ENCODE peak calls at places on chromosome 13, in seven cellular contexts. R, S, H, C, Z, D and N are unnamed samples.

GRCh38 chr13:99078014-99078771 is 100.3 kb upstream of the DOCK9 start:
- DNase-seq in R (peak), S (no peak), H (no peak), C (no peak), Z (no peak), D (no peak), N (no peak)

GRCh38 chr13:80931766-80932165 is 590.8 kb upstream of the SPRY2 start:
- DNase-seq in R (no peak), S (no peak), H (no peak), C (no peak), Z (no peak), D (no peak), N (no peak)

GRCh38 chr13:44274838-44275237 is 98.8 kb upstream of the SERP2 start:
- DNase-seq in R (no peak), S (no peak), H (no peak), C (peak), Z (no peak), D (no peak), N (no peak)

GRCh38 chr13:44765076-44765475 is 188.9 kb upstream of the TSC22D1 start:
- DNase-seq in R (no peak), S (no peak), H (peak), C (peak), Z (no peak), D (no peak), N (no peak)

GRCh38 chr13:51799261-51799660 is 4.7 kb downstream of the DHRS12 start:
- DNase-seq in R (no peak), S (no peak), H (no peak), C (no peak), Z (no peak), D (no peak), N (no peak)

GRCh38 chr13:21010621-21011020 is 50.8 kb downstream of the LATS2 start:
- DNase-seq in R (peak), S (no peak), H (peak), C (no peak), Z (no peak), D (no peak), N (peak)

GRCh38 chr13:85366759-85367417 is 432.3 kb downstream of the SLITRK6 start:
- DNase-seq in R (no peak), S (no peak), H (no peak), C (no peak), Z (no peak), D (no peak), N (no peak)

GRCh38 chr13:45830121-45830520 is 21.4 kb downstream of the SIAH3 start:
- DNase-seq in R (no peak), S (no peak), H (no peak), C (no peak), Z (no peak), D (peak), N (no peak)

GRCh38 chr13:44470623-44471562 is 97.3 kb downstream of the SERP2 start:
- DNase-seq in R (peak), S (peak), H (peak), C (no peak), Z (peak), D (no peak), N (peak)

GRCh38 chr13:35549481-35549880 is 73.0 kb upstream of the MAB21L1 start:
- DNase-seq in R (no peak), S (peak), H (peak), C (no peak), Z (no peak), D (no peak), N (no peak)

GRCh38 chr13:107866666-107867623 is 348.4 kb downstream of the LIG4 start:
- DNase-seq in R (peak), S (peak), H (no peak), C (peak), Z (no peak), D (peak), N (peak)

GRCh38 chr13:108409735-108410134 is 140.2 kb downstream of the TNFSF13B start:
- DNase-seq in R (no peak), S (no peak), H (no peak), C (no peak), Z (no peak), D (no peak), N (no peak)

GRCh38 chr13:100753391-100753790 is 78.8 kb upstream of the TMTC4 start:
- DNase-seq in R (no peak), S (no peak), H (no peak), C (no peak), Z (no peak), D (no peak), N (no peak)

GRCh38 chr13:97211357-97211756 is 10.8 kb upstream of the MBNL2 start:
- DNase-seq in R (no peak), S (no peak), H (no peak), C (no peak), Z (no peak), D (no peak), N (no peak)

GRCh38 chr13:51778407-51778806 is 25.6 kb downstream of the DHRS12 start:
- DNase-seq in R (no peak), S (no peak), H (no peak), C (no peak), Z (no peak), D (no peak), N (no peak)

GRCh38 chr13:97810152-97810551 is 143.3 kb upstream of the IPO5 start:
- DNase-seq in R (no peak), S (peak), H (peak), C (peak), Z (peak), D (no peak), N (peak)

DNA sequence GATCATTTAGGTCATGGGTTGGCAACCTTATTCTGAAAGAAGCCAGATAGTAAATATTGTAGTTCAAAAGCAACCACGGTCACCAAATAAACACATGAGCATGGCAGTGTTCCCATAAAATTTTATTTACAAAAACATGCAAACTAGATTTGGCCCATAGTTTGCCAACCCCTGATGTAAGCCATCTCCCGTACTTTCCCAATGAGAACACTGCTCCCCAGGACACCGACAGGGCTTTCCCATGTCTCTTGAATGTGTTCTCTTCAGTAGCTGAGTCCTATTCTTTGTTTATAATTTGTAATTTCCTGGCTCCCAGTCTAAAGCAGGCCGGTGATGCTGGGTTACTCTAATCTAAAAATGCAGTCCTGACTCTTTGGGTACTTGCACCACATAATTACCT is 239.6 kb downstream of the LHFPL6 start:
- DNase-seq in R (no peak), S (no peak), H (no peak), C (no peak), Z (no peak), D (no peak), N (no peak)
- TF ChIP-seq POLR2AphosphoS5 in R (no peak), S (no peak), H (no peak), C (no peak), Z (no peak), D (no peak), N (no peak)

DNA sequence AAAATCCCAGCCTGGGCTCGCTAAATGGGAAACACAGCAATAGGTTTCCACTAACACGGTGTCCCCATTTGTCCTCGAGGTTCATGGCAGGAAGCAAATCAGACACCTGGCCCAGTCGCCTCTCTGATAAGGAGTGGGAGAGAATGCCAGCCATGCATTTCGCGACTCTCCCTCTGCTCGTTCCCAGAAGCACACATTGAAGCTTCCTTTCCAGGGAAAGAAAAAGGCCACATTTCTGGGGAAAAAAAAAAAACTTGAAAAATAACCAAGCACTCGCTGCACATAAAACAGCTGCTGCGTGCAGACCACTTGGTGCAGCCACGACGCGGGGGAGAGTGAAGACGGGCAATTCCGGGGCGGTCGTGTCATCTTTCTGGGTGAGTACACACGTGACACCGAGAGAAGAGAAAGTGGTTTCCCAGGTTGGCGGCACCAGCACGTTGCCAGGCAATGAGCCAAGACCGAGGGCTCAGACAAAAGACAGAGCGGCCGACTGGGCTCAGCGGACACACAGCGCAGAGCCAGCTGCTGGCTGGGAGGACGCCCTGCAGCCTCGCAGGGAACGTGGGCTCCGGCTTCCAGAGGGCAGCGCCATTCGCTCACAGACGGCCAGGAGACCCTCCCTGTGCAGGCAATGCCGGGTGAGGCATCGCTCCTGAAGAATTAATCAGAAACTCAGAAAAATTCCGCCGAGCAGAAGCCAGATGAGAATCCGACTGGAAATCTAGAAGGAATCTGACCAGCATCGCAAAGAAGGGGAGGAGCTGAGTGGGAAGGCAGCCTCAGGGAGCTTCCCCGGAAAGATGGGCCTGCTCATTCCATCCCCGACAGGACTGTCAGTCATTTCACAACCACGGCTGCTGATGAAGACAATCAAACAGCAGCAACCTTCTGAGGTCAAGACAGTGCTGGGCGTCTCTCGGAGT is 83.2 kb upstream of the IRS2 start:
- DNase-seq in R (peak), S (peak), H (no peak), C (peak), Z (no peak), D (no peak), N (peak)
- H3K4me3 ChIP-seq in R (peak), S (no peak), H (no peak), C (peak), Z (no peak), D (no peak), N (no peak)

GRCh38 chr13:113923376-113924063 is 50.4 kb downstream of the C13orf46 start:
- DNase-seq in R (no peak), S (no peak), H (no peak), C (no peak), Z (no peak), D (no peak), N (no peak)
- H2AFZ ChIP-seq in R (no peak), S (no peak), H (no peak), C (no peak), Z (no peak), D (no peak), N (no peak)

GRCh38 chr13:30477346-30478235 is 11.9 kb upstream of the HMGB1 start:
- DNase-seq in R (no peak), S (no peak), H (no peak), C (no peak), Z (no peak), D (peak), N (peak)
- TF ChIP-seq POLR2AphosphoS5 in R (no peak), S (no peak), H (no peak), C (no peak), Z (no peak), D (no peak), N (no peak)

GRCh38 chr13:53778937-53779336 is 750.3 kb downstream of the OLFM4 start:
- DNase-seq in R (no peak), S (no peak), H (no peak), C (no peak), Z (no peak), D (no peak), N (peak)

GRCh38 chr13:53782400-53783030 is 753.9 kb downstream of the OLFM4 start:
- DNase-seq in R (peak), S (peak), H (peak), C (peak), Z (no peak), D (peak), N (peak)

GRCh38 chr13:53784331-53784730 is 755.7 kb downstream of the OLFM4 start:
- DNase-seq in R (no peak), S (no peak), H (no peak), C (no peak), Z (no peak), D (no peak), N (no peak)

GRCh38 chr13:53783466-53783865 is 754.9 kb downstream of the OLFM4 start:
- DNase-seq in R (no peak), S (no peak), H (no peak), C (no peak), Z (no peak), D (no peak), N (no peak)

GRCh38 chr13:53781941-53782340 is 753.3 kb downstream of the OLFM4 start:
- DNase-seq in R (no peak), S (no peak), H (no peak), C (no peak), Z (no peak), D (no peak), N (peak)
- H3K4me3 ChIP-seq in R (no peak), S (no peak), H (no peak), C (peak), Z (no peak), D (no peak), N (peak)

GRCh38 chr13:65642301-65642700 is 1587.8 kb downstream of the PCDH9 start:
- DNase-seq in R (no peak), S (no peak), H (no peak), C (no peak), Z (no peak), D (no peak), N (no peak)
- H2AFZ ChIP-seq in R (no peak), S (no peak), H (no peak), C (no peak), Z (no peak), D (peak), N (peak)

DNA sequence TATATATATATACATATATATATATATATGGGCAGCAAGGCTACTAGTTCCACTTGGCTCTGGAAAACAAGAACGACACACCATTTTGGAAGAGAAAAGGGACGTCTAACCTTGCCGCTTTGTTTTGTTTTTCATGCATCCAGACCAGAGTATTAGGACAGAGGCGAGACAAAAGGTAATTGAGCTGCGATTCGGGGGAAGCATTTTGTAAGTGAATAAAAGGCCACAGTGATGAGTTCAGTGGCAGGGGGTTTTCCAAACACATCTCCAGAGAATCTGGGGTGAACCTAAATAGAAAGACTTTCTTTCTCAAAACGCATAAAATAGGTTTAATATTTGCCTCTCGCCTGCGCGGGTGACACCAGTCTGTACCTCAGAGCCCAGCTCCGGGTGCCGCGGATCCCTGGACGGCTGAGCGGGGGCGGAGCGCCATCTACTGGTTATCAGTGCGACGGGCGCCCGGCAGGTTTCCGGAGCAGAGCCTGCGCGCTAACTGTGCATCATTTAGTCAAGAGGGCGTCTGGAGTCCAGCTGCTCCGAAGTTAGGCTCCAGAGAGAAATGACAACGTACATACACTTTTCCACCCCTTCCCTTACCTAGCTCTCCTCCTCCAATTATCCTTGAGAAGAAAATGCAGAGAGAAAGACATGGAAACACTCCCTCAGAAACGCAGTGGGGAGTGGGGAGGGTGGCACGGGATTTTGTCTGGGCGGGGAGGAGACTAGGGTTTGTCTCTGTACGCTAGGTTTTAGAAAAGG is 262.3 kb downstream of the TBC1D4 start:
- DNase-seq in R (peak), S (peak), H (peak), C (peak), Z (peak), D (peak), N (peak)
- TF ChIP-seq POLR2AphosphoS5 in R (no peak), S (peak), H (no peak), C (no peak), Z (no peak), D (no peak), N (no peak)